ENCODE peak calls at places on chromosomes 7 and 10, in ten cellular contexts. One of them, this sample, is unnamed.

GRCh38 chr7:116598846-116599245 is 73.2 kb upstream of the MET start:
- DNase-seq in IMR-90: no peak
- DNase-seq in tibial artery: no peak
- DNase-seq in A549: no peak
- DNase-seq in breast epithelium: no peak
- DNase-seq in coronary artery: no peak
- DNase-seq in kidney: no peak
- DNase-seq in ovary: no peak
- DNase-seq in hepatocyte: no peak
- DNase-seq in PC-9: no peak
- DNase-seq in this sample: no peak

GRCh38 chr7:141486959-141487358 is 64.3 kb upstream of the AGK start:
- DNase-seq in IMR-90: no peak
- DNase-seq in tibial artery: no peak
- DNase-seq in A549: no peak
- DNase-seq in breast epithelium: no peak
- DNase-seq in coronary artery: no peak
- DNase-seq in kidney: no peak
- DNase-seq in ovary: no peak
- DNase-seq in hepatocyte: no peak
- DNase-seq in PC-9: no peak
- DNase-seq in this sample: no peak

GRCh38 chr10:50807851-50808776 is 68.4 kb downstream of the ASAH2B start:
- DNase-seq in IMR-90: peak; percentile 16
- DNase-seq in tibial artery: no peak
- DNase-seq in A549: peak; percentile 21
- DNase-seq in breast epithelium: no peak
- DNase-seq in coronary artery: no peak
- DNase-seq in kidney: no peak
- DNase-seq in ovary: no peak
- DNase-seq in hepatocyte: peak; percentile 72
- DNase-seq in PC-9: no peak
- DNase-seq in this sample: no peak

GRCh38 chr7:26305048-26305868 is 13.6 kb downstream of the SNX10 start:
- DNase-seq in IMR-90: no peak
- DNase-seq in tibial artery: no peak
- DNase-seq in A549: no peak
- DNase-seq in breast epithelium: no peak
- DNase-seq in coronary artery: no peak
- DNase-seq in kidney: no peak
- DNase-seq in ovary: no peak
- DNase-seq in hepatocyte: peak; percentile 23
- DNase-seq in PC-9: no peak
- DNase-seq in this sample: no peak

GRCh38 chr10:49071221-49071761 is 44.0 kb downstream of the VSTM4 start:
- DNase-seq in IMR-90: peak; percentile 32
- DNase-seq in tibial artery: no peak
- DNase-seq in A549: no peak
- DNase-seq in breast epithelium: no peak
- DNase-seq in coronary artery: no peak
- DNase-seq in kidney: peak; percentile 28
- DNase-seq in ovary: peak; percentile 50
- DNase-seq in hepatocyte: no peak
- DNase-seq in PC-9: no peak
- DNase-seq in this sample: peak; percentile 49

GRCh38 chr7:107563072-107563760 is 504 bp downstream of the COG5 start:
- DNase-seq in IMR-90: peak; percentile 8
- DNase-seq in tibial artery: no peak
- DNase-seq in A549: peak; percentile 6
- DNase-seq in breast epithelium: peak; percentile 63
- DNase-seq in coronary artery: no peak
- DNase-seq in kidney: no peak
- DNase-seq in ovary: no peak
- DNase-seq in hepatocyte: no peak
- DNase-seq in PC-9: peak; percentile 49
- DNase-seq in this sample: no peak

GRCh38 chr7:138934861-138935260 is 46.3 kb downstream of the KIAA1549 start:
- DNase-seq in IMR-90: peak; percentile 40
- DNase-seq in tibial artery: no peak
- DNase-seq in A549: no peak
- DNase-seq in breast epithelium: no peak
- DNase-seq in coronary artery: peak; percentile 24
- DNase-seq in kidney: no peak
- DNase-seq in ovary: no peak
- DNase-seq in hepatocyte: peak; percentile 64
- DNase-seq in PC-9: peak; percentile 86
- DNase-seq in this sample: peak; percentile 40

GRCh38 chr10:119620241-119620753 is 23.5 kb upstream of the TIAL1 start:
- DNase-seq in IMR-90: peak; percentile 56
- DNase-seq in tibial artery: no peak
- DNase-seq in A549: no peak
- DNase-seq in breast epithelium: no peak
- DNase-seq in coronary artery: no peak
- DNase-seq in kidney: no peak
- DNase-seq in ovary: no peak
- DNase-seq in hepatocyte: no peak
- DNase-seq in PC-9: no peak
- DNase-seq in this sample: no peak

GRCh38 chr7:152987673-152988072 is 228.1 kb downstream of the ACTR3B start:
- DNase-seq in IMR-90: peak; percentile 15
- DNase-seq in tibial artery: no peak
- DNase-seq in A549: no peak
- DNase-seq in breast epithelium: no peak
- DNase-seq in coronary artery: no peak
- DNase-seq in kidney: no peak
- DNase-seq in ovary: no peak
- DNase-seq in hepatocyte: no peak
- DNase-seq in PC-9: no peak
- DNase-seq in this sample: no peak

GRCh38 chr7:152986369-152986768 is 226.8 kb downstream of the ACTR3B start:
- DNase-seq in IMR-90: no peak
- DNase-seq in tibial artery: no peak
- DNase-seq in A549: no peak
- DNase-seq in breast epithelium: no peak
- DNase-seq in coronary artery: no peak
- DNase-seq in kidney: no peak
- DNase-seq in ovary: peak; percentile 46
- DNase-seq in hepatocyte: no peak
- DNase-seq in PC-9: no peak
- DNase-seq in this sample: no peak

DNA sequence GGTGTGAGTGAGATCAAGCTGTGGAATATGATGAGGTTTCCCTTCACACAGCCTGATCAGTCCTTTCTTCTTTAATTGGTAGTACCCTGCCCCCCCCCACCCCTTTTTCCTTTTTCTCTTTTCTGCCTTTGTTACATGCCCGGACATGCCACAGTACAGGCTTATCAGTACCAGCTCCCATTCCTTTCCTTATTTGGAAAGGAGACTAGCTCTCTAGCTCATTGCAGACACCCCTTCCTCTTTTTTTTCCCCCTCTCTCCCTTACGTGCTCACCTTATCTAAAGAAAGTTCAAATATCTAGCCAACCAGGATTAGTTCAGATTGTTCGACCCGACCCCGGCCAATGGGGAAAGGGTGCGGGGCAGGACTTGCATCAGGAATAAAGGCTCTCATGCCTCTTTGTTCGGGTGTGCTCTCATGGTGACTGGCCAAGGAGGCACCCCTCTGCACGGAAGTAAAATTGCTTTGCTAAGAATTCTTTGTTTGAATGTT is 230.4 kb downstream of the ACTR3B start:
- DNase-seq in IMR-90: peak; percentile 3
- DNase-seq in tibial artery: no peak
- DNase-seq in A549: no peak
- DNase-seq in breast epithelium: no peak
- DNase-seq in coronary artery: no peak
- DNase-seq in kidney: no peak
- DNase-seq in ovary: no peak
- DNase-seq in hepatocyte: peak; percentile 27
- DNase-seq in PC-9: no peak
- DNase-seq in this sample: no peak
- H3K27ac ChIP-seq in IMR-90: peak overlapping the region; percentile 78
- H3K27ac ChIP-seq in tibial artery: no peak overlapping the region
- H3K27ac ChIP-seq in A549: no peak overlapping the region
- H3K27ac ChIP-seq in breast epithelium: no peak overlapping the region
- H3K27ac ChIP-seq in coronary artery: no peak overlapping the region
- H3K27ac ChIP-seq in kidney: no peak overlapping the region
- H3K27ac ChIP-seq in ovary: no peak overlapping the region
- H3K27ac ChIP-seq in hepatocyte: peak overlapping the region; percentile 78
- H3K27ac ChIP-seq in PC-9: no peak overlapping the region
- H3K27ac ChIP-seq in this sample: no peak overlapping the region

DNA sequence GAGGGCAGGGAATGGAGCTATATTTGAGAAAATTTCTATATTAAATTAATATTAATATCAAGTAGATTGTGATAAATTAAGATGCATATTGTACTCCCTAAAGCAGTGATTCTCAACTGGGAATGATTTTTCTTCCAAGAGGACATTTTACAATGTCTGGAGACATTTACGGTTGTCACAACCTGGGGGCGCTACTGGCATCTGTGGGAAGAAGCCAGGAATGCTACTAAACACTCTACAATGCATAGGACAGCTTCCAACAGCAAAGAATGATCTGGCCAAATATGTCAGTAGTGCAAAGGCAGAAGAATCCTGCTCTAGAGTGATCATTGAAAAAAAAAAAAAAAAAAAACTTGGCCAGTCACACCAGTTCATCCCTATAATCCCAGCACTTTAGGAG is 100.0 kb downstream of the LSM5 start:
- DNase-seq in IMR-90: no peak
- DNase-seq in tibial artery: no peak
- DNase-seq in A549: no peak
- DNase-seq in breast epithelium: no peak
- DNase-seq in coronary artery: no peak
- DNase-seq in kidney: no peak
- DNase-seq in ovary: no peak
- DNase-seq in hepatocyte: no peak
- DNase-seq in PC-9: peak; percentile 21
- DNase-seq in this sample: no peak
- TF ChIP-seq CTCF in IMR-90: no peak
- TF ChIP-seq CTCF in tibial artery: no peak
- TF ChIP-seq CTCF in A549: no peak
- TF ChIP-seq CTCF in breast epithelium: no peak
- TF ChIP-seq CTCF in coronary artery: no peak
- TF ChIP-seq CTCF in kidney: no peak
- TF ChIP-seq CTCF in ovary: no peak
- TF ChIP-seq CTCF in hepatocyte: no peak
- TF ChIP-seq CTCF in PC-9: no peak
- TF ChIP-seq CTCF in this sample: no peak

GRCh38 chr10:111130471-111130870 is 53.6 kb downstream of the ADRA2A start:
- DNase-seq in IMR-90: no peak
- DNase-seq in tibial artery: no peak
- DNase-seq in A549: no peak
- DNase-seq in breast epithelium: no peak
- DNase-seq in coronary artery: no peak
- DNase-seq in kidney: no peak
- DNase-seq in ovary: no peak
- DNase-seq in hepatocyte: no peak
- DNase-seq in PC-9: no peak
- DNase-seq in this sample: no peak

GRCh38 chr10:111126073-111126472 is 49.2 kb downstream of the ADRA2A start:
- DNase-seq in IMR-90: no peak
- DNase-seq in tibial artery: no peak
- DNase-seq in A549: no peak
- DNase-seq in breast epithelium: no peak
- DNase-seq in coronary artery: no peak
- DNase-seq in kidney: no peak
- DNase-seq in ovary: no peak
- DNase-seq in hepatocyte: no peak
- DNase-seq in PC-9: no peak
- DNase-seq in this sample: no peak

GRCh38 chr10:111129348-111129747 is 52.5 kb downstream of the ADRA2A start:
- DNase-seq in IMR-90: no peak
- DNase-seq in tibial artery: no peak
- DNase-seq in A549: no peak
- DNase-seq in breast epithelium: no peak
- DNase-seq in coronary artery: peak; percentile 47
- DNase-seq in kidney: no peak
- DNase-seq in ovary: no peak
- DNase-seq in hepatocyte: no peak
- DNase-seq in PC-9: no peak
- DNase-seq in this sample: no peak

GRCh38 chr10:111126981-111127848 is 50.4 kb downstream of the ADRA2A start:
- DNase-seq in IMR-90: no peak
- DNase-seq in tibial artery: no peak
- DNase-seq in A549: no peak
- DNase-seq in breast epithelium: no peak
- DNase-seq in coronary artery: peak; percentile 7
- DNase-seq in kidney: no peak
- DNase-seq in ovary: no peak
- DNase-seq in hepatocyte: no peak
- DNase-seq in PC-9: no peak
- DNase-seq in this sample: no peak

DNA sequence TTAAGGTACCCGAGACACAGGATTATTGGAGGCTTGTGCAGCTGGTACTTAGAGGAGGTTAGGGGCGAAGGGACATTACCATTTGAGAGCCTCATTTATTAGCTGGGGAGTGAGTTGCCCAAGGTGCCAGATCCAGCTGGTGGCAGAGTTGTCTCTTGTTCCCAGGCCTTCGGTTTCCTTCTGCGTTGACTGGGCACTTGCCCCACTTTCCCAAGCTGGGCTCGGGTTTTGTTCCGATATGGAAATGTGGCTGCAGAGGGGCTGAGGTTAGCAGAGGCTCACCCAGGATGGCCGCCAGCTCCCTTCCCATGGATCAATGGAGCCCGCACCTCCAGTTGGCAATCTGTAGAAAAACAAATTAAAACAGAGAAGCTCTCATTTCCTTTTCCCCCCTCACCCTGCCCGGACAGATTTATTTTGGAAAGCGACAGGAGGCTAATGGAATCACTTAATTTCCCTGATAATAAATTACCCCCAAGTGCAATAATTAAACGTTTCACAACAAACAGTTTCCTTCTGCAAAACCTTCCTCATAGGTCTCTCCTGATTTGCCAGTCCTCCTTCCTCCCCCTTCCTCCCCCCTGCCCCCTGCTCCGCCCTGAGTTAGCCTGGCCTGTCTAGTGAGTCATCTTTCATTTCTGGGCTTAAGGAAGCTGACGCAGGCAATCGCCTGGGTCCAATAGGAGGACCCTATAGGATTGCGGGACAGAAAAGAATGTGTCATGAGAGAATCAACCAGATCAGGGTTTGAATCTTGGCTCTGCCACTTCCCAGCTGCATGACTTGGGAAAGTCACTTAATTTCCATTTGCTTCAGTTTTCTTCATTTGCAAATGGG is 51.7 kb downstream of the ADRA2A start:
- DNase-seq in IMR-90: peak; percentile 12
- DNase-seq in tibial artery: no peak
- DNase-seq in A549: peak; percentile 61
- DNase-seq in breast epithelium: no peak
- DNase-seq in coronary artery: no peak
- DNase-seq in kidney: peak; percentile 88
- DNase-seq in ovary: no peak
- DNase-seq in hepatocyte: peak; percentile 48
- DNase-seq in PC-9: peak; percentile 35
- DNase-seq in this sample: peak; percentile 66
- H3K27ac ChIP-seq in IMR-90: no peak overlapping the region
- H3K27ac ChIP-seq in tibial artery: no peak overlapping the region
- H3K27ac ChIP-seq in A549: no peak overlapping the region
- H3K27ac ChIP-seq in breast epithelium: no peak overlapping the region
- H3K27ac ChIP-seq in coronary artery: no peak overlapping the region
- H3K27ac ChIP-seq in kidney: no peak overlapping the region
- H3K27ac ChIP-seq in ovary: no peak overlapping the region
- H3K27ac ChIP-seq in hepatocyte: no peak overlapping the region
- H3K27ac ChIP-seq in PC-9: no peak overlapping the region
- H3K27ac ChIP-seq in this sample: no peak overlapping the region

GRCh38 chr10:58013406-58013805 is 254.3 kb downstream of the IPMK start:
- DNase-seq in IMR-90: no peak
- DNase-seq in tibial artery: no peak
- DNase-seq in A549: no peak
- DNase-seq in breast epithelium: no peak
- DNase-seq in coronary artery: no peak
- DNase-seq in kidney: no peak
- DNase-seq in ovary: no peak
- DNase-seq in hepatocyte: no peak
- DNase-seq in PC-9: no peak
- DNase-seq in this sample: no peak

GRCh38 chr10:58019863-58020537 is 247.7 kb downstream of the IPMK start:
- DNase-seq in IMR-90: no peak
- DNase-seq in tibial artery: no peak
- DNase-seq in A549: no peak
- DNase-seq in breast epithelium: no peak
- DNase-seq in coronary artery: no peak
- DNase-seq in kidney: no peak
- DNase-seq in ovary: no peak
- DNase-seq in hepatocyte: no peak
- DNase-seq in PC-9: no peak
- DNase-seq in this sample: no peak

GRCh38 chr10:58014436-58014835 is 253.3 kb downstream of the IPMK start:
- DNase-seq in IMR-90: peak; percentile 35
- DNase-seq in tibial artery: no peak
- DNase-seq in A549: no peak
- DNase-seq in breast epithelium: no peak
- DNase-seq in coronary artery: no peak
- DNase-seq in kidney: no peak
- DNase-seq in ovary: no peak
- DNase-seq in hepatocyte: no peak
- DNase-seq in PC-9: no peak
- DNase-seq in this sample: no peak

GRCh38 chr10:58016614-58017013 is 251.1 kb downstream of the IPMK start:
- DNase-seq in IMR-90: no peak
- DNase-seq in tibial artery: no peak
- DNase-seq in A549: no peak
- DNase-seq in breast epithelium: no peak
- DNase-seq in coronary artery: no peak
- DNase-seq in kidney: no peak
- DNase-seq in ovary: no peak
- DNase-seq in hepatocyte: no peak
- DNase-seq in PC-9: no peak
- DNase-seq in this sample: no peak

GRCh38 chr10:58017719-58018367 is 249.9 kb downstream of the IPMK start:
- DNase-seq in IMR-90: peak; percentile 97
- DNase-seq in tibial artery: no peak
- DNase-seq in A549: peak; percentile 84
- DNase-seq in breast epithelium: no peak
- DNase-seq in coronary artery: no peak
- DNase-seq in kidney: no peak
- DNase-seq in ovary: no peak
- DNase-seq in hepatocyte: no peak
- DNase-seq in PC-9: no peak
- DNase-seq in this sample: peak; percentile 32
- TF ChIP-seq CTCF in IMR-90: peak; percentile 23
- TF ChIP-seq CTCF in tibial artery: no peak
- TF ChIP-seq CTCF in A549: peak; percentile 14
- TF ChIP-seq CTCF in breast epithelium: no peak
- TF ChIP-seq CTCF in coronary artery: no peak
- TF ChIP-seq CTCF in kidney: no peak
- TF ChIP-seq CTCF in ovary: no peak
- TF ChIP-seq CTCF in hepatocyte: no peak
- TF ChIP-seq CTCF in PC-9: no peak
- TF ChIP-seq CTCF in this sample: no peak